ENCODE peak calls at places on chromosomes 11 and 22, in four cellular contexts. J is K562, R is endothelial cell of umbilical vein, S is GM12878. L is an unnamed sample.

GRCh38 chr22:29030618-29031235 is 30.9 kb downstream of the C22orf31 start:
- DNase-seq in J (peak), R (peak), S (no peak), L (peak)

GRCh38 chr11:7577883-7578242 is 64.1 kb downstream of the PPFIBP2 start:
- DNase-seq in J (no peak), R (peak), S (no peak), L (no peak)

GRCh38 chr11:1229471-1230120 is 6.7 kb downstream of the MUC5B start:
- DNase-seq in J (no peak), R (no peak), S (no peak), L (no peak)

GRCh38 chr22:37803195-37803635 is 4.5 kb upstream of the GCAT start:
- DNase-seq in J (peak), R (peak), S (no peak), L (peak)

GRCh38 chr11:126695293-126695692 is 305.3 kb downstream of the KIRREL3 start:
- DNase-seq in J (no peak), R (no peak), S (no peak), L (no peak)

GRCh38 chr11:11816511-11817319 is 25.1 kb upstream of the USP47 start:
- DNase-seq in J (no peak), R (peak), S (no peak), L (no peak)

GRCh38 chr11:122181372-122181771 is 65.4 kb upstream of the BLID start:
- DNase-seq in J (no peak), R (peak), S (no peak), L (no peak)

GRCh38 chr11:113493205-113493604 is 18.0 kb upstream of the DRD2 start:
- DNase-seq in J (no peak), R (no peak), S (no peak), L (no peak)

GRCh38 chr11:119758291-119758690 is 29.3 kb upstream of the NECTIN1 start:
- DNase-seq in J (no peak), R (no peak), S (no peak), L (no peak)

GRCh38 chr11:126111458-126112116 is 48.9 kb upstream of the CDON start:
- DNase-seq in J (no peak), R (no peak), S (no peak), L (no peak)

GRCh38 chr11:110331626-110332025 is 35.2 kb upstream of the RDX start:
- DNase-seq in J (no peak), R (no peak), S (no peak), L (no peak)

GRCh38 chr11:70730411-70730810 is 332.1 kb downstream of the CTTN start:
- DNase-seq in J (no peak), R (no peak), S (no peak), L (no peak)

GRCh38 chr22:24845036-24845918 is 39.3 kb downstream of the SGSM1 start:
- DNase-seq in J (no peak), R (no peak), S (no peak), L (no peak)

GRCh38 chr11:2203440-2204259 is 32.0 kb upstream of the TH start:
- DNase-seq in J (peak), R (no peak), S (no peak), L (peak)

GRCh38 chr22:48391820-48392219 is 1435.9 kb downstream of the BRD1 start:
- DNase-seq in J (no peak), R (no peak), S (no peak), L (no peak)

GRCh38 chr11:117842131-117842941 is 17.8 kb upstream of the FXYD2 start:
- DNase-seq in J (no peak), R (no peak), S (no peak), L (no peak)

GRCh38 chr11:2526808-2527381 is 82.1 kb downstream of the KCNQ1 start:
- DNase-seq in J (peak), R (no peak), S (no peak), L (no peak)

GRCh38 chr11:111777094-111778046 is 11.2 kb upstream of the PPP2R1B start:
- DNase-seq in J (peak), R (peak), S (peak), L (peak)

GRCh38 chr22:31122196-31122531 is 602 bp upstream of the INPP5J start:
- DNase-seq in J (no peak), R (no peak), S (no peak), L (no peak)
- TF ChIP-seq MYC in J (no peak), R (no peak), S (no peak), L (no peak)

GRCh38 chr11:65501530-65502273 is 2.9 kb downstream of the MALAT1 start:
- DNase-seq in J (peak), R (peak), S (no peak), L (no peak)
- TF ChIP-seq POLR2AphosphoS5 in J (peak), R (peak), S (peak), L (no peak)

DNA sequence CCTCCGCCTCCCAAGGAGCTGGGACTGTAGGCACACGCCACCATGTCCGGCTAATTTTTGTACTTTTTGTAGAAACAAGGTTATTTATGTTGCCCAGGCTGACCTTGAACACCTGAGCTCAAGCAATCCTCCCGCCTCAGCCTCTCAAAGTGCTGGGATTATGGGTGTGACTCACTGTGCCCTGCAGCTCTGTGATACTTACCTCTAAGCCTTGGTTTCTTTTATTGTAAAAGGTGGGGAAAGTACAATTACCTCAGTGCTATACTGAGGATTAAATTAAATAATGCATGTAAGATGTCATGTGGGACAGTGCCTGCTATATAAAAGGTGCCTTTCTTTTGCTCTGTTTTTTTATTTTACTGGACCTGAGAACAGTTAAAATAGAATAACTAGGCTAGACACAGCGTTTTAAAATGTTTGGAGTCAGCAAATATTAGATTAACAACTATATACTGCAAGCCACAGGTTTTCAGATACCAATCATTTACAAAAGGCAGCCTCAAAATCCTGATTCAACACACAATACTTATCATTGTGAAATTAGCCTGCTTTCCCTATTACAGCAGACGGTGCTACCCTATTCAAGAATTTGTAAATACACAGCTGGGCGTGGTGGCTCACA is 30.0 kb downstream of the PRR14L start:
- DNase-seq in J (no peak), R (no peak), S (no peak), L (no peak)
- TF ChIP-seq MYC in J (no peak), R (no peak), S (no peak), L (no peak)

GRCh38 chr11:68401856-68402255 is 58.7 kb upstream of the PPP6R3 start:
- DNase-seq in J (no peak), R (no peak), S (no peak), L (no peak)
- TF ChIP-seq POLR2AphosphoS5 in J (no peak), R (no peak), S (no peak), L (no peak)

GRCh38 chr11:72561856-72562255 is 112.4 kb downstream of the PDE2A start:
- DNase-seq in J (no peak), R (no peak), S (no peak), L (no peak)
- TF ChIP-seq MYC in J (no peak), R (no peak), S (no peak), L (no peak)

GRCh38 chr11:35359321-35360058 is 59.9 kb downstream of the SLC1A2 start:
- DNase-seq in J (no peak), R (no peak), S (no peak), L (peak)
- TF ChIP-seq POLR2AphosphoS5 in J (no peak), R (no peak), S (no peak), L (peak)

GRCh38 chr11:95711162-95711944 is 78.2 kb downstream of the FAM76B start:
- DNase-seq in J (no peak), R (no peak), S (peak), L (no peak)

GRCh38 chr11:95715777-95716241 is 73.8 kb downstream of the FAM76B start:
- DNase-seq in J (no peak), R (peak), S (peak), L (peak)

GRCh38 chr11:95711945-95712221 is 77.7 kb downstream of the FAM76B start:
- DNase-seq in J (no peak), R (no peak), S (peak), L (no peak)

GRCh38 chr11:95714853-95715776 is 74.5 kb downstream of the FAM76B start:
- DNase-seq in J (no peak), R (no peak), S (peak), L (no peak)

GRCh38 chr11:95713428-95713827 is 76.2 kb downstream of the FAM76B start:
- DNase-seq in J (no peak), R (no peak), S (no peak), L (no peak)
- TF ChIP-seq MYC in J (no peak), R (no peak), S (no peak), L (no peak)